ENCODE peak calls at places on chromosomes 4 and X, in five cellular contexts. N, D, X, L and V are unnamed samples.

GRCh38 chr4:114077610-114078009 is 98.2 kb upstream of the ARSJ start:
- DNase-seq in X (no peak), L (peak; percentile 71), N (no peak), D (no peak), V (no peak)

GRCh38 chr4:188053302-188053701 is 56.1 kb downstream of the TRIML2 start:
- DNase-seq in N (no peak), X (no peak), D (no peak), L (no peak), V (no peak)

GRCh38 chr4:132763465-132763864 is 385.6 kb upstream of the PCDH10 start:
- DNase-seq in L (no peak), D (no peak), X (no peak), N (no peak), V (no peak)

GRCh38 chrX:41332408-41332987 is 1.5 kb upstream of the DDX3X start:
- DNase-seq in L (peak; percentile 12), X (peak; percentile 52), N (no peak), D (no peak), V (no peak)

GRCh38 chr4:1798530-1799363 is 5.7 kb downstream of the FGFR3 start:
- DNase-seq in D (no peak), X (no peak), L (no peak), N (no peak), V (no peak)

GRCh38 chr4:78362310-78362709 is 189.3 kb upstream of the ANXA3 start:
- DNase-seq in N (no peak), L (no peak), D (no peak), X (no peak), V (no peak)

GRCh38 chr4:95170176-95170575 is 378.6 kb downstream of the UNC5C start:
- DNase-seq in L (no peak), X (no peak), D (no peak), N (no peak), V (no peak)

GRCh38 chr4:141011799-141012377 is 121.4 kb downstream of the RNF150 start:
- DNase-seq in X (no peak), N (no peak), D (no peak), L (no peak), V (no peak)

GRCh38 chr4:38873290-38873949 is 5.8 kb downstream of the FAM114A1 start:
- DNase-seq in X (no peak), L (no peak), D (no peak), N (no peak), V (no peak)

GRCh38 chr4:183675625-183676024 is 16.5 kb downstream of the TRAPPC11 start:
- DNase-seq in X (no peak), D (no peak), L (no peak), N (no peak), V (no peak)

GRCh38 chrX:110944323-110944761 is 148.7 kb upstream of the CHRDL1 start:
- DNase-seq in X (peak; percentile 39), N (no peak), D (no peak), L (no peak), V (no peak)

GRCh38 chr4:42397256-42397634 is at the start of gene SHISA3:
- DNase-seq in D (no peak), N (peak; percentile 23), L (no peak), X (no peak), V (peak; percentile 48)

GRCh38 chr4:153257151-153257620 is 52.9 kb downstream of the TRIM2 start:
- DNase-seq in L (peak; percentile 83), X (no peak), D (peak; percentile 53), N (no peak), V (no peak)

GRCh38 chrX:50697691-50698090 is 116.3 kb downstream of the SHROOM4 start:
- DNase-seq in X (no peak), D (no peak), L (peak; percentile 42), N (no peak), V (no peak)

GRCh38 chr4:145279122-145279960 is 99.0 kb upstream of the OTUD4 start:
- DNase-seq in D (no peak), L (peak; percentile 42), X (no peak), N (no peak), V (no peak)

GRCh38 chr4:21192367-21192766 is 492.1 kb downstream of the PACRGL start:
- DNase-seq in L (no peak), D (no peak), N (no peak), X (no peak), V (no peak)

GRCh38 chr4:110634320-110635154 is 11.7 kb upstream of the PITX2 start:
- DNase-seq in N (no peak), D (no peak), L (no peak), X (no peak), V (no peak)

GRCh38 chr4:5524451-5524850 is 183.9 kb downstream of the EVC2 start:
- DNase-seq in L (no peak), X (peak; percentile 60), N (no peak), D (no peak), V (no peak)

GRCh38 chr4:67456577-67457196 is 88.6 kb downstream of the CENPC start:
- DNase-seq in D (no peak), X (no peak), L (no peak), N (no peak), V (no peak)

GRCh38 chrX:108303682-108304081 is 134.5 kb downstream of the COL4A6 start:
- DNase-seq in L (no peak), N (no peak), X (no peak), D (no peak), V (no peak)

GRCh38 chrX:46543441-46543840 is 1.8 kb downstream of the ZNF674 start:
- DNase-seq in L (no peak), X (no peak), N (no peak), D (no peak), V (no peak)

GRCh38 chrX:46549914-46550313 is 4.7 kb upstream of the ZNF674 start:
- DNase-seq in D (no peak), N (no peak), X (no peak), L (no peak), V (no peak)

GRCh38 chrX:46547857-46548256 is 2.6 kb upstream of the ZNF674 start:
- DNase-seq in N (no peak), X (no peak), D (no peak), L (peak; percentile 77), V (no peak)

GRCh38 chrX:46545111-46546005 is at the start of gene ZNF674:
- DNase-seq in L (peak; percentile 87), X (peak; percentile 87), N (peak; percentile 81), D (peak; percentile 91), V (peak; percentile 58)
- TF ChIP-seq CTCF in L (no peak), X (no peak), N (no peak), D (peak; percentile 37), V (peak; percentile 36)

DNA sequence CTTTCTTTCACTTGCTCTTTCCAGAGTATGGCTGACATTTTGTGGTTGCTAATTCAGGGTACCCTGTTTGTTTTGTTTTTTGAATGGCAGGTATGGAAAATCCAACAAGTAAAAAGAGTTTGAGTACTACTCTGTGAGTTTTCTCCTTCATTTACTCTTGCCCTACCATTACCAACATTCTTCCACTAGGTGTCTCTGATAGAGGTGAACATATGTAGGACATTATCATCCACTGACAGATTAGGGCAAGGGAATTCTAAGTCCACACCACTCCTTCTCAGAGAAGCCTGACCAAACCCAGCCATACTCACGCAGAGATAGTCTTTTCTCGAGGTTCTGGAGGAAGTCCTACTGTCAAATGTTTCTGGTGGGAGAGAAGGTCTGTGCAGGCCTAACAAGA is 36.7 kb upstream of the HDAC8 start:
- DNase-seq in X (no peak), L (no peak), D (no peak), N (no peak), V (no peak)
- TF ChIP-seq CTCF in X (no peak), L (peak; percentile 33), D (no peak), N (no peak), V (no peak)

GRCh38 chr4:157806176-157806575 is 366.6 kb downstream of the GASK1B start:
- DNase-seq in L (no peak), N (no peak), D (no peak), X (no peak), V (no peak)

GRCh38 chr4:157808796-157809408 is 363.9 kb downstream of the GASK1B start:
- DNase-seq in X (no peak), D (no peak), N (no peak), L (no peak), V (no peak)

GRCh38 chr4:157804169-157804543 is 368.7 kb downstream of the GASK1B start:
- DNase-seq in L (no peak), X (no peak), N (no peak), D (no peak), V (no peak)

GRCh38 chr4:157803441-157804168 is 369.2 kb downstream of the GASK1B start:
- DNase-seq in X (no peak), N (no peak), D (no peak), L (no peak), V (no peak)

GRCh38 chr4:157804986-157805385 is 367.8 kb downstream of the GASK1B start:
- DNase-seq in X (no peak), D (no peak), N (no peak), L (no peak), V (no peak)
- TF ChIP-seq CTCF in X (no peak), D (peak; percentile 22), N (no peak), L (peak; percentile 71), V (peak; percentile 32)

DNA sequence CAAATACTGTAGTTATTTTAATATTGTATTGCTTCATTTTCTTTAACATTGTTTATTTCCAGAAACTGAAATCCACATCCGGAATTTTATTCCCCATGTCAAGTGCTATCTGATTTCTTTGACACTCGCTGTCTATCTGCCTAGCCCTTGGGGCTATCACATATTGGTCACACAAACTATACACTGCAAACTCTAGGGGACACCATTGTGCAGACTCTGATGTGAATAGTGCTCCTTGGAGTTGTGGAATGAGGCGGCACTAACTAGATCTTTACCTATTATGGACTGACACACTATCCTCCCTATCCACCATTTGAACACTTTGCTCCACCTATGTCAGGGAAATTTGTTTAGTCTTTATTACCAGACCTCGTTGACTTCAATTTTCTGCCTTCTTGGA is 534.5 kb downstream of the GLUD2 start:
- DNase-seq in N (no peak), D (no peak), L (no peak), X (no peak), V (no peak)
- TF ChIP-seq CTCF in N (no peak), D (no peak), L (no peak), X (no peak), V (no peak)

GRCh38 chr4:3074846-3075651 is 568 bp downstream of the HTT start:
- DNase-seq in D (peak; percentile 45), N (peak; percentile 44), X (peak; percentile 63), L (peak; percentile 66), V (no peak)

GRCh38 chr4:3071811-3072210 is 2.5 kb downstream of the HTT-AS start:
- DNase-seq in D (no peak), N (no peak), X (no peak), L (no peak), V (no peak)

GRCh38 chr4:3075652-3075981 is 1.1 kb downstream of the HTT start:
- DNase-seq in L (no peak), X (no peak), D (no peak), N (no peak), V (no peak)

GRCh38 chr4:3074078-3074845 is at the start of the genes HTT and HTT-AS:
- DNase-seq in X (peak; percentile 97), N (peak; percentile 98), L (peak; percentile 86), D (peak; percentile 96), V (peak; percentile 76)

GRCh38 chr4:3073158-3074077 is 920 bp downstream of the HTT-AS start:
- DNase-seq in L (no peak), D (no peak), N (no peak), X (no peak), V (no peak)
- TF ChIP-seq CTCF in L (peak; percentile 26), D (no peak), N (no peak), X (no peak), V (no peak)